ENCODE peak calls at places on chromosomes 5 and 9, in five cellular contexts. T is T-helper 17 cell, C is sciatic nerve, S is MM.1S, V is GM23338. O is an unnamed sample.

GRCh38 chr5:99061299-99061698 is 132.5 kb upstream of the CHD1 start:
- DNase-seq in V (no peak), S (no peak), T (no peak), C (no peak), O (no peak)

GRCh38 chr9:107340920-107341632 is 58.0 kb downstream of the RAD23B start:
- DNase-seq in C (peak), T (peak), S (peak), V (peak), O (peak)

GRCh38 chr5:172413601-172414000 is 40.7 kb downstream of the SH3PXD2B start:
- DNase-seq in S (no peak), T (no peak), C (no peak), V (no peak), O (no peak)

GRCh38 chr5:93476211-93476851 is 104.7 kb downstream of the NR2F1-AS1 start:
- DNase-seq in C (no peak), V (no peak), T (no peak), S (no peak), O (no peak)

GRCh38 chr5:138789771-138790242 is 36.6 kb downstream of the CTNNA1 start:
- DNase-seq in V (peak), C (no peak), S (peak), T (no peak), O (no peak)

GRCh38 chr9:77421506-77422265 is 226.4 kb downstream of the GNA14 start:
- DNase-seq in T (no peak), V (no peak), S (no peak), C (no peak), O (no peak)

GRCh38 chr5:59138509-59138908 is 555.6 kb downstream of the RAB3C start:
- DNase-seq in T (no peak), V (no peak), S (no peak), C (no peak), O (no peak)

GRCh38 chr5:157046041-157046440 is 12.9 kb downstream of the HAVCR1 start:
- DNase-seq in V (no peak), S (no peak), T (no peak), C (no peak), O (no peak)

GRCh38 chr9:116208417-116209232 is 55.0 kb downstream of the PAPPA start:
- DNase-seq in T (no peak), S (no peak), C (no peak), V (no peak), O (no peak)

GRCh38 chr9:125233678-125234077 is 7.5 kb downstream of the HSPA5 start:
- DNase-seq in V (no peak), T (no peak), S (no peak), C (no peak), O (no peak)

GRCh38 chr9:134593756-134594375 is 47.7 kb upstream of the COL5A1 start:
- DNase-seq in C (no peak), T (no peak), V (no peak), S (no peak), O (no peak)

GRCh38 chr5:68644971-68645370 is 429.4 kb downstream of the PIK3R1 start:
- DNase-seq in T (no peak), S (peak), C (no peak), V (no peak), O (peak)

O was measured in NCI-H1048.